ENCODE peak calls at places on chromosome 9, in four cellular contexts. A is SK-N-SH, E is GM23338, S is GM23248. X is an unnamed sample.

GRCh38 chr9:2241461-2241874 is 226.3 kb downstream of the SMARCA2 start:
- DNase-seq in A (peak), E (peak), S (peak), X (peak)

GRCh38 chr9:113886933-113887332 is 10.8 kb downstream of the ZNF618 start:
- DNase-seq in A (no peak), E (no peak), S (peak), X (peak)

GRCh38 chr9:122213589-122214413 is 15.0 kb downstream of the LHX6 start:
- DNase-seq in A (peak), E (peak), S (peak), X (peak)

GRCh38 chr9:136673088-136673969 is 10.6 kb downstream of the EGFL7 start:
- DNase-seq in A (no peak), E (no peak), S (no peak), X (no peak)

GRCh38 chr9:83509372-83509771 is 28.8 kb downstream of the FRMD3 start:
- DNase-seq in A (no peak), E (peak), S (peak), X (no peak)

GRCh38 chr9:27109621-27110020 is 596 bp downstream of the TEK start:
- DNase-seq in A (no peak), E (no peak), S (peak), X (no peak)

GRCh38 chr9:76558465-76558864 is 99.5 kb downstream of the GCNT1 start:
- DNase-seq in A (no peak), E (no peak), S (no peak), X (no peak)

GRCh38 chr9:13470836-13471235 is 191.3 kb upstream of the MPDZ start:
- DNase-seq in A (no peak), E (no peak), S (no peak), X (no peak)

GRCh38 chr9:114836769-114837168 is 30.9 kb upstream of the TNFSF15 start:
- DNase-seq in A (no peak), E (no peak), S (peak), X (no peak)

GRCh38 chr9:112348993-112349333 is 15.5 kb upstream of the PTBP3 start:
- DNase-seq in A (no peak), E (peak), S (peak), X (no peak)

GRCh38 chr9:108639736-108640135 is 216.1 kb downstream of the ACTL7B start:
- DNase-seq in A (no peak), E (no peak), S (peak), X (no peak)

GRCh38 chr9:114497727-114498382 is 7.4 kb downstream of the WHRN start:
- DNase-seq in A (no peak), E (no peak), S (no peak), X (no peak)

GRCh38 chr9:14251146-14252071 is 62.5 kb downstream of the NFIB start:
- DNase-seq in A (no peak), E (peak), S (peak), X (peak)

GRCh38 chr9:121876658-121877271 is 216.3 kb downstream of the TTLL11 start:
- DNase-seq in A (no peak), E (no peak), S (peak), X (peak)

GRCh38 chr9:115615821-115616665 is 498.1 kb upstream of the TNC start:
- DNase-seq in A (peak), E (no peak), S (peak), X (peak)

GRCh38 chr9:37030591-37030939 is 3.5 kb downstream of the PAX5 start:
- DNase-seq in A (no peak), E (peak), S (no peak), X (peak)

GRCh38 chr9:71353723-71354122 is 232.3 kb upstream of the TRPM3 start:
- DNase-seq in A (no peak), E (no peak), S (peak), X (no peak)

GRCh38 chr9:77384406-77384805 is 207.1 kb downstream of the VPS13A start:
- DNase-seq in A (no peak), E (no peak), S (peak), X (no peak)

GRCh38 chr9:122807271-122807900 is 7.5 kb downstream of the OR1K1 start:
- DNase-seq in A (no peak), E (no peak), S (peak), X (no peak)

GRCh38 chr9:114743446-114743845 is 61.5 kb upstream of the TEX48 start:
- DNase-seq in A (no peak), E (no peak), S (no peak), X (no peak)

GRCh38 chr9:9920425-9920824 is 692.4 kb downstream of the PTPRD start:
- DNase-seq in A (peak), E (peak), S (no peak), X (no peak)

GRCh38 chr9:96344458-96345180 is 38.9 kb downstream of the SLC35D2 start:
- DNase-seq in A (peak), E (peak), S (peak), X (peak)

GRCh38 chr9:15377625-15378252 is 44.9 kb upstream of the SNAPC3 start:
- DNase-seq in A (no peak), E (peak), S (peak), X (no peak)

GRCh38 chr9:17528859-17529258 is 50.0 kb upstream of the SH3GL2 start:
- DNase-seq in A (no peak), E (peak), S (peak), X (no peak)

GRCh38 chr9:89144242-89144641 is 34.4 kb downstream of the SHC3 start:
- DNase-seq in A (no peak), E (peak), S (no peak), X (no peak)

GRCh38 chr9:83933804-83934203 is 12.6 kb upstream of the KIF27 start:
- DNase-seq in A (no peak), E (no peak), S (peak), X (no peak)

GRCh38 chr9:89044881-89045280 is 53.6 kb downstream of the S1PR3 start:
- DNase-seq in A (no peak), E (no peak), S (no peak), X (no peak)

GRCh38 chr9:36992501-36993316 is 41.4 kb downstream of the PAX5 start:
- DNase-seq in A (peak), E (no peak), S (peak), X (no peak)

GRCh38 chr9:81363916-81364480 is 325.3 kb downstream of the TLE1 start:
- DNase-seq in A (no peak), E (no peak), S (no peak), X (no peak)

GRCh38 chr9:29422445-29422844 is 1849.2 kb upstream of the C9orf72 start:
- DNase-seq in A (no peak), E (no peak), S (no peak), X (no peak)

GRCh38 chr9:69130456-69131441 is 43.3 kb upstream of the TJP2 start:
- DNase-seq in A (no peak), E (peak), S (peak), X (peak)

GRCh38 chr9:20048985-20049384 is 260.1 kb upstream of the SLC24A2 start:
- DNase-seq in A (no peak), E (no peak), S (no peak), X (no peak)

GRCh38 chr9:6984941-6985578 is 227.3 kb downstream of the KDM4C start:
- DNase-seq in A (no peak), E (peak), S (no peak), X (no peak)

GRCh38 chr9:74645007-74645639 is 148.0 kb downstream of the RORB start:
- DNase-seq in A (peak), E (peak), S (peak), X (no peak)

GRCh38 chr9:90433398-90433890 is 209.2 kb downstream of the DIRAS2 start:
- DNase-seq in A (no peak), E (peak), S (no peak), X (no peak)

GRCh38 chr9:79800578-79800977 is 228.8 kb downstream of the TLE4 start:
- DNase-seq in A (no peak), E (no peak), S (peak), X (no peak)

GRCh38 chr9:133168432-133168831 is 4.7 kb upstream of the GBGT1 start:
- DNase-seq in A (no peak), E (no peak), S (peak), X (peak)

GRCh38 chr9:83106272-83106671 is 43.3 kb upstream of the RASEF start:
- DNase-seq in A (no peak), E (no peak), S (no peak), X (no peak)

DNA sequence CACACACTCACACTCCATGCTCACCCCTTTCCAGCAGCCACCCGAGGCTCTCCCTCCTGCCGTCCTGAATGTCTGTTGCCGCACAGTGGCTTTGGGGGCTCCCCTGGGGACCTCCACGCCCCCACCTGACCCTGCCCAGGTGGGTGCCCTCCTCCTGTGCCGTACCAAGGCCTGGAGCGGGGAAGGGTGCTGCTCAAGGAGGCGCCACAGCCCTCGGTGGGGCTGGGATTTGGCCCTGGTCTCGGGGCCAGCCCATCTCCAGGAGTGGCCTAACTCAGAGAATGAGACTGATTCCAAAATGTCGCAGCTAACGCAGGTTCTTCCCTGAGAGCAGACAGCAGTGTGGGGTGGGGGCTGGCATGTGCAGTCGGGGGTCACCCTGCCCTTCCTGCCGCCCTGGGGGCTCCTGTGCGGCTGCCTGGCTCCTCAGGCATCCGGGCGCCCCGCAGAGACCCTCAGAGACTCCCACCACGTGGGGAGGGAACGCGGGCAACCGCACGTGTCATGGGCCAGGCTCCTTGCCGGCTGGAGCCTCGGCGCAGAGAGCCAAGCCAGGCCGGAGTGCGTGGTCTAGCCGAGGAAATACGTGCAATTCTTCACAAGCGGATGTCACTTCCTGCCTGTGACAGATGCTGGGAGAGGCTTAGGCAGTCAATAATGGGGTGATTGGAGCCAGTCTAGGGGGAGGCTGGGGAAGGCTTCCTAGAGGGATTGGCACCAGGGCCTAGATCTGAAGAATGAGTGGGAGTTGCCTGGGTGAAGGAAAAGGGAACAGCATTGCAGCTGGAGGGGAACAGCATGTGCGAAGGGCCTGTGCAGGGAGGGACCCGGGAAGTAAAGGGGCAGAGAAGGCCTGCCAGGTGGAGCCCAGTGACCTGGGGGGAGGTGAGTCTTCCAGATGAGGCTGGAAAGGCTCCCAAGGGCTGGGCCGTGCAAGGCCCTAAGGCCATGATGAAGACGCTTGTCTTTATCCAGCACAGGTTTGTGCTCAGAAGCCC is 44.1 kb downstream of the C9orf50 start:
- DNase-seq in A (no peak), E (no peak), S (peak), X (peak)
- H3K4me2 ChIP-seq in A (no peak), E (no peak), S (no peak), X (no peak)

GRCh38 chr9:126851286-126851880 is 9.1 kb upstream of the ZBTB34 start:
- DNase-seq in A (no peak), E (no peak), S (no peak), X (no peak)
- H3K4me2 ChIP-seq in A (no peak), E (no peak), S (no peak), X (no peak)

DNA sequence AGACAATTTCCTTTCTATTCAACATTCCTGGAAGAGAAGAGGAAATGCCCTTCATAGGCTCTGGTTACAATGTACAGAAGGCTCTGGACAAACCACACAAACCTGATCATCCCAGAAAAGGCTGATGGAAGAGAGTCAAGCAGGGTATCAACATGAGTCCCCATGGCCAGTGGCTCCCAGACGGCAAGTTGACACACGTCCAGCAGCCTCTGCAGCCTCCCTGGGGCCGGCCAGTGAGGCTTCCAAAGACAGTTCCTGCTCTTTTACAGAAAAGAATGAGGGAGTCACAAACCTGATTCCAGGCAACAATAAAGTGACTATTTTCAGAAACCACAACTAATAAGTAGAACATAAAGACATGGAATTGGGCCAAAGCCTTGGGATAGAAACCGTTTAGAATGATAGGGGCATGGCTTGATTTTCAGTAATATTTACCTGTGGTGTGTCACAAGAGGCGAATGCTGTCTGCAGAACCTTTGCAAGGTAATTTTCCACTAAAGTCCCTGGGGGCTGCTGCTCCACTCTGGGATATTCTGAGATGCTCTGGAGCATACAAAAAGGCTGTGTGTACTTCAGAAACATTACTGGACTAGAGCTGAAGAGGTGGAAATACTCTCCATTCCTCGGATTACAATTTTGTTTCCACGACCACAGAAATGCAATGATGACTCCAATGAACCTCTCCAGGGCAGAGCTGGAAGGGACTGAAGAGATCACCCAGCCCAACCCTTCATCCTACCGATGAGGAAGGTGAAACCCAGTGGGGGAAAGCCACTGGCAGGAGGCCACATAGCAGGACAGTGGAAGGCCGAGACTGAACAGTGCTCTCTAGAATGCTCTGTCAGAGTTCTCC is 10.4 kb downstream of the MED27 start:
- DNase-seq in A (no peak), E (no peak), S (peak), X (peak)
- H3K4me2 ChIP-seq in A (peak), E (no peak), S (no peak), X (peak)

GRCh38 chr9:33048054-33048465 is 23.0 kb downstream of the DNAJA1 start:
- DNase-seq in A (no peak), E (no peak), S (no peak), X (peak)

GRCh38 chr9:33041459-33042188 is 16.6 kb downstream of the DNAJA1 start:
- DNase-seq in A (no peak), E (no peak), S (peak), X (no peak)

GRCh38 chr9:33044162-33044673 is 19.1 kb downstream of the DNAJA1 start:
- DNase-seq in A (peak), E (peak), S (peak), X (peak)

GRCh38 chr9:33042528-33042927 is 17.5 kb downstream of the DNAJA1 start:
- DNase-seq in A (no peak), E (no peak), S (peak), X (no peak)

DNA sequence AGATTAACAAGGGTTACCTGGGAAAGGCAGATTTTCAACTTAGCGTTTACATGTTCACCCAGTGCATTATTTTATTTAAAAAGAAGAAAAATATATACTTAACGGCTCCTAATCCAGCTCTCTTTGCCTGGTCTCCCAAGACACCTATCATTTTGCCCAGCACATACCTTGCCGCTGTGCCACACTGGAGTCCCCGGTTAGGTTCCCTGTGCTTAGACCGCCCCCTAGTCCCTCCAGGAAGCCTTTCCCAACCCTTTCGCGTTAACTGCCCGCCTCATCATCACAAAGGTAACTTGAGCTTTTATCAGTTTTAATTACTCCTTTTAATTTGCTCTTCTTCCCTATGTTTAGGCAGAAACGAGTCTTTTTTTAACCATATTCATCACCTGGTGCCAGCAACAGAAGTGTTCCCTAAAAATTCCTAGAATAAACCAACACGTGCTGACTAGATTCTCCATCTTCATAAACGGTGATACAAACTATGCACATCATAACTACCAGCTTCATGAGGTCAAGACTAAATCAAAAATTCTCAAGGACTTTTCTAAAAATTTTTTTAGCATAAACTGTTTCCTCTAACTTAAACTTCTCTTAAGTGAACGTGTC is 19.7 kb downstream of the DNAJA1 start:
- DNase-seq in A (peak), E (peak), S (no peak), X (peak)
- H3K4me2 ChIP-seq in A (peak), E (peak), S (peak), X (peak)

DNA sequence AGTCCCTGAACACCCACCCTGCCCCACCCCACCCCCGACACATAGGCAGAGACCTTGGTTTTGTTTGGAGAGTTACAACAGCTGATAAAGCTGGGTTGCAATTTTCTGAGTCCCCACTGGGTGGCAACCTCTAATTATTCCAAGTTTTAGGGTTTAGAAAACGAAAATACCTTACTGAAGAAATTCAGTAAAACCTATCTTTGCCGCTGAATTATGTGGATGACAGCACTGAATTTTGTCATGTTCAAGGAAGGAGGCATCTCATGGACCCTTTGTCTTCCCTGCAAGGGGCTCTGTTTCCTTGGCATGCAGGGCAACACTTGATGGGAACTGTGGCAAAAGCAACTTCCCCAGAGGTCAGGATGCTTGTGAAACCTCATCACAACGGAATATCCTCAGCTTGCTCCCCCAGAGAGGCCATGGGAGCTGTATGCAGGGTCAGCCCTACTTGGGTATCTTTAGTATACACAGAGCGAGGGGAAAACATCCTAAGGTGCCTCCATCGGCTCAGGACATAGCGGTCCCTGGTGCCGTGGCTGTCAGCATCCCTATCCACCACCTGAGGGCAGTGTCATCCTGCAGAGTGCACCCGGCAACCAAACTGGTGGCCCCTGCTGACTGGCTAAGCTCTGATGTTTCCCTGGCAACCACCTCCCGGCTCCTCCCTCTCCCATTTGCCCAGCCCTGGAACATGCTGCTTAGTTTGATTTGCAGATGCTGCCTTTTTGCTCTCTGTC is 123.1 kb downstream of the RXRA start:
- DNase-seq in A (peak), E (peak), S (peak), X (peak)
- H3K4me2 ChIP-seq in A (no peak), E (no peak), S (no peak), X (peak)

GRCh38 chr9:109966643-109967368 is 186.8 kb downstream of the PALM2AKAP2 start:
- DNase-seq in A (no peak), E (no peak), S (no peak), X (no peak)
- H3K4me2 ChIP-seq in A (no peak), E (no peak), S (no peak), X (no peak)

X was measured in osteoblast.